ENCODE peak calls at places on chromosomes 5 and 9, in six cellular contexts. A is HCT116, E is MM.1S, S is Karpas-422, Q is SK-N-SH, B is GM23248. D is an unnamed sample. For H3K9me2, the result is how much of the 10 kb centered on the place peaks cover.

GRCh38 chr5:176806137-176806536 is 4.2 kb upstream of the UNC5A start:
- DNase-seq in S (no peak), B (peak), E (no peak), Q (no peak), A (no peak), D (peak)

GRCh38 chr5:59296317-59297264 is 596.9 kb downstream of the PDE4D start:
- DNase-seq in E (peak), A (no peak), Q (no peak), B (peak), S (no peak), D (peak)

GRCh38 chr5:179907570-179908324 is at the start of gene TBC1D9B:
- DNase-seq in A (no peak), Q (peak), B (peak), S (peak), E (peak), D (peak)

GRCh38 chr5:83473344-83474169 is 2.0 kb downstream of the VCAN start:
- DNase-seq in B (peak), E (peak), S (peak), A (peak), Q (peak), D (peak)

GRCh38 chr5:75611324-75612210 is at the start of gene ANKDD1B:
- DNase-seq in Q (peak), E (no peak), S (no peak), B (peak), A (no peak), D (peak)

GRCh38 chr9:36140086-36141084 is 3.9 kb downstream of the GLIPR2 start:
- DNase-seq in B (no peak), A (no peak), S (peak), E (peak), Q (no peak), D (no peak)

GRCh38 chr5:9351535-9351934 is 194.3 kb downstream of the SEMA5A start:
- DNase-seq in B (peak), Q (no peak), E (no peak), A (no peak), S (no peak), D (no peak)

GRCh38 chr5:133113331-133114061 is 61.7 kb downstream of the HSPA4 start:
- DNase-seq in E (no peak), B (peak), S (no peak), Q (no peak), A (no peak), D (no peak)

GRCh38 chr5:123505633-123506032 is 6.3 kb upstream of the CSNK1G3 start:
- DNase-seq in E (no peak), A (no peak), B (no peak), Q (no peak), S (no peak), D (no peak)

GRCh38 chr5:145848854-145849253 is 13.7 kb upstream of the PRELID2 start:
- DNase-seq in S (no peak), Q (no peak), A (peak), B (peak), E (no peak), D (peak)

GRCh38 chr5:133995903-133996563 is 8.7 kb downstream of the VDAC1 start:
- DNase-seq in A (no peak), E (no peak), S (no peak), B (no peak), Q (peak), D (no peak)

GRCh38 chr5:62259699-62260220 is 46.2 kb upstream of the KIF2A start:
- DNase-seq in A (no peak), Q (no peak), E (no peak), S (no peak), B (no peak), D (no peak)

GRCh38 chr5:119318256-119318914 is 37.4 kb upstream of the TNFAIP8 start:
- DNase-seq in Q (no peak), E (no peak), S (no peak), A (no peak), B (no peak), D (no peak)

GRCh38 chr5:55140908-55141665 is 18.9 kb upstream of the GPX8 start:
- DNase-seq in Q (no peak), B (no peak), E (no peak), A (no peak), S (no peak), D (no peak)

GRCh38 chr9:77714077-77714549 is 66.0 kb upstream of the GNA14 start:
- DNase-seq in A (no peak), E (no peak), S (no peak), Q (peak), B (peak), D (no peak)

GRCh38 chr9:121901616-121902015 is 191.5 kb downstream of the TTLL11 start:
- DNase-seq in E (no peak), B (no peak), S (no peak), A (no peak), Q (no peak), D (no peak)

GRCh38 chr5:57221049-57221568 is 47.2 kb downstream of the GPBP1 start:
- DNase-seq in E (peak), Q (peak), A (peak), S (peak), B (peak), D (peak)

GRCh38 chr5:177546262-177546741 is 8.1 kb downstream of the FAM193B start:
- DNase-seq in Q (no peak), S (no peak), B (peak), E (no peak), A (no peak), D (peak)

DNA sequence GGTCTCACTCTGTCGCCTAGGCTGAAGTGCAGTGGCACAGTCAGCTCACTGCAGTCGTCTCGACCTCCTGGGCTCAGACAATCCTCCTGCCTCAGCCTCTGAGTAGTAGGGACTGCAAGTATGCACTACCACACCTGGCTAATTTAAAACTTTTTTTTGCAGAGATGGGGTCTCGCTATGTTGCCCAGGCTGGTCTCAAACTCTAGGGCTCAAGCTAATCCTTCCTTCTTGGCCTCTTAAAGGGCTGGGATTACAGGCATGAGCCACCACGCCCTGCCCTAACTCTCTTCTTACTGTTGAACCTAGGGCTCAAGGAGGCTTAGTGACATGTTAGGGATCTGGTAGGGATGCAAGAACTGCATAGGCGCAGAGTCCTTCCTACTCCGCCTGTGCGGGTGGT is 65.3 kb downstream of the SNX30 start:
- DNase-seq in B (no peak), A (no peak), Q (no peak), S (no peak), E (no peak), D (no peak)
- H3K9ac ChIP-seq in B (no peak), A (no peak), Q (no peak), S (no peak), E (no peak), D (no peak)

GRCh38 chr9:82893549-82893948 is 169.4 kb downstream of the RASEF start:
- DNase-seq in B (no peak), A (no peak), Q (no peak), E (no peak), S (no peak), D (no peak)
- H3K9me2 ChIP-seq in B (under half), A (under half), Q (under half), E (under half), S (under half), D (under half)

GRCh38 chr5:96343094-96343493 is 90.0 kb downstream of the PCSK1 start:
- DNase-seq in B (no peak), S (no peak), E (no peak), Q (no peak), A (no peak), D (no peak)
- H3K9ac ChIP-seq in B (no peak), S (no peak), E (no peak), Q (no peak), A (no peak), D (no peak)

GRCh38 chr5:116911074-116911473 is 336.5 kb upstream of the SEMA6A start:
- DNase-seq in B (no peak), Q (no peak), E (no peak), A (no peak), S (peak), D (no peak)

GRCh38 chr5:116914869-116915504 is 340.4 kb upstream of the SEMA6A start:
- DNase-seq in E (no peak), A (no peak), S (no peak), B (no peak), Q (no peak), D (no peak)
- H3K9me2 ChIP-seq in E (under half), A (under half), S (under half), B (under half), Q (under half), D (under half)